ENCODE peak calls at places on chromosomes 12 and 14, in nine cellular contexts. One of them, this sample, is unnamed. For H3K27me3, the result is how much of the 10 kb centered on the place peaks cover.

GRCh38 chr12:31353730-31354708 is 28.1 kb upstream of the SINHCAF start:
- DNase-seq in GM23338: no peak
- DNase-seq in testis: no peak
- DNase-seq in bronchial epithelial cell: no peak
- DNase-seq in CD4-positive, CD25-positive, alpha-beta regulatory T cell: no peak
- DNase-seq in aorta: no peak
- DNase-seq in CD4-positive, alpha-beta T cell: no peak
- DNase-seq in heart right ventricle: no peak
- DNase-seq in dorsolateral prefrontal cortex: no peak
- DNase-seq in this sample: no peak

GRCh38 chr14:52494444-52494843 is 57.9 kb downstream of the TXNDC16 start:
- DNase-seq in GM23338: no peak
- DNase-seq in testis: no peak
- DNase-seq in bronchial epithelial cell: no peak
- DNase-seq in CD4-positive, CD25-positive, alpha-beta regulatory T cell: no peak
- DNase-seq in aorta: no peak
- DNase-seq in CD4-positive, alpha-beta T cell: no peak
- DNase-seq in heart right ventricle: no peak
- DNase-seq in dorsolateral prefrontal cortex: no peak
- DNase-seq in this sample: no peak

GRCh38 chr14:68884031-68885030 is 91.5 kb upstream of the ZFP36L1 start:
- DNase-seq in GM23338: no peak
- DNase-seq in testis: peak
- DNase-seq in bronchial epithelial cell: peak
- DNase-seq in CD4-positive, CD25-positive, alpha-beta regulatory T cell: no peak
- DNase-seq in aorta: no peak
- DNase-seq in CD4-positive, alpha-beta T cell: no peak
- DNase-seq in heart right ventricle: peak
- DNase-seq in dorsolateral prefrontal cortex: peak
- DNase-seq in this sample: peak

GRCh38 chr12:49921936-49922335 is 18.2 kb upstream of the FAIM2 start:
- DNase-seq in GM23338: no peak
- DNase-seq in testis: no peak
- DNase-seq in bronchial epithelial cell: peak
- DNase-seq in CD4-positive, CD25-positive, alpha-beta regulatory T cell: no peak
- DNase-seq in aorta: peak
- DNase-seq in CD4-positive, alpha-beta T cell: no peak
- DNase-seq in heart right ventricle: no peak
- DNase-seq in dorsolateral prefrontal cortex: no peak
- DNase-seq in this sample: no peak

GRCh38 chr14:32087173-32087861 is 10.2 kb downstream of the ARHGAP5 start:
- DNase-seq in GM23338: peak
- DNase-seq in testis: no peak
- DNase-seq in bronchial epithelial cell: peak
- DNase-seq in CD4-positive, CD25-positive, alpha-beta regulatory T cell: no peak
- DNase-seq in aorta: no peak
- DNase-seq in CD4-positive, alpha-beta T cell: no peak
- DNase-seq in heart right ventricle: no peak
- DNase-seq in dorsolateral prefrontal cortex: no peak
- DNase-seq in this sample: no peak

GRCh38 chr12:31008241-31008711 is 65.4 kb upstream of the DDX11 start:
- DNase-seq in GM23338: no peak
- DNase-seq in testis: no peak
- DNase-seq in bronchial epithelial cell: no peak
- DNase-seq in CD4-positive, CD25-positive, alpha-beta regulatory T cell: no peak
- DNase-seq in aorta: no peak
- DNase-seq in CD4-positive, alpha-beta T cell: no peak
- DNase-seq in heart right ventricle: no peak
- DNase-seq in dorsolateral prefrontal cortex: no peak
- DNase-seq in this sample: no peak

GRCh38 chr12:128205758-128206157 is 61.2 kb upstream of the TMEM132C start:
- DNase-seq in GM23338: no peak
- DNase-seq in testis: no peak
- DNase-seq in bronchial epithelial cell: no peak
- DNase-seq in CD4-positive, CD25-positive, alpha-beta regulatory T cell: no peak
- DNase-seq in aorta: no peak
- DNase-seq in CD4-positive, alpha-beta T cell: no peak
- DNase-seq in heart right ventricle: no peak
- DNase-seq in dorsolateral prefrontal cortex: no peak
- DNase-seq in this sample: no peak

GRCh38 chr14:68664225-68664681 is 128.6 kb downstream of the ZFP36L1 start:
- DNase-seq in GM23338: no peak
- DNase-seq in testis: no peak
- DNase-seq in bronchial epithelial cell: no peak
- DNase-seq in CD4-positive, CD25-positive, alpha-beta regulatory T cell: no peak
- DNase-seq in aorta: no peak
- DNase-seq in CD4-positive, alpha-beta T cell: no peak
- DNase-seq in heart right ventricle: no peak
- DNase-seq in dorsolateral prefrontal cortex: no peak
- DNase-seq in this sample: no peak

GRCh38 chr14:104502060-104502459 is 77.5 kb upstream of the C14orf180 start:
- DNase-seq in GM23338: no peak
- DNase-seq in testis: no peak
- DNase-seq in bronchial epithelial cell: no peak
- DNase-seq in CD4-positive, CD25-positive, alpha-beta regulatory T cell: no peak
- DNase-seq in aorta: no peak
- DNase-seq in CD4-positive, alpha-beta T cell: no peak
- DNase-seq in heart right ventricle: no peak
- DNase-seq in dorsolateral prefrontal cortex: no peak
- DNase-seq in this sample: no peak

GRCh38 chr14:104504172-104504735 is 75.3 kb upstream of the C14orf180 start:
- DNase-seq in GM23338: no peak
- DNase-seq in testis: no peak
- DNase-seq in bronchial epithelial cell: no peak
- DNase-seq in CD4-positive, CD25-positive, alpha-beta regulatory T cell: no peak
- DNase-seq in aorta: no peak
- DNase-seq in CD4-positive, alpha-beta T cell: no peak
- DNase-seq in heart right ventricle: no peak
- DNase-seq in dorsolateral prefrontal cortex: no peak
- DNase-seq in this sample: no peak

GRCh38 chr14:104506461-104507253 is 72.9 kb upstream of the C14orf180 start:
- DNase-seq in GM23338: no peak
- DNase-seq in testis: no peak
- DNase-seq in bronchial epithelial cell: no peak
- DNase-seq in CD4-positive, CD25-positive, alpha-beta regulatory T cell: no peak
- DNase-seq in aorta: peak
- DNase-seq in CD4-positive, alpha-beta T cell: no peak
- DNase-seq in heart right ventricle: no peak
- DNase-seq in dorsolateral prefrontal cortex: no peak
- DNase-seq in this sample: no peak

GRCh38 chr14:104505085-104506074 is 74.2 kb upstream of the C14orf180 start:
- DNase-seq in GM23338: no peak
- DNase-seq in testis: no peak
- DNase-seq in bronchial epithelial cell: no peak
- DNase-seq in CD4-positive, CD25-positive, alpha-beta regulatory T cell: no peak
- DNase-seq in aorta: peak
- DNase-seq in CD4-positive, alpha-beta T cell: no peak
- DNase-seq in heart right ventricle: no peak
- DNase-seq in dorsolateral prefrontal cortex: no peak
- DNase-seq in this sample: no peak

GRCh38 chr14:104503691-104504090 is 75.9 kb upstream of the C14orf180 start:
- DNase-seq in GM23338: no peak
- DNase-seq in testis: no peak
- DNase-seq in bronchial epithelial cell: no peak
- DNase-seq in CD4-positive, CD25-positive, alpha-beta regulatory T cell: no peak
- DNase-seq in aorta: no peak
- DNase-seq in CD4-positive, alpha-beta T cell: no peak
- DNase-seq in heart right ventricle: no peak
- DNase-seq in dorsolateral prefrontal cortex: no peak
- DNase-seq in this sample: no peak
- H3K27me3 ChIP-seq in GM23338: under half
- H3K27me3 ChIP-seq in testis: under half
- H3K27me3 ChIP-seq in bronchial epithelial cell: under half
- H3K27me3 ChIP-seq in CD4-positive, CD25-positive, alpha-beta regulatory T cell: under half
- H3K27me3 ChIP-seq in aorta: under half
- H3K27me3 ChIP-seq in CD4-positive, alpha-beta T cell: under half
- H3K27me3 ChIP-seq in heart right ventricle: under half
- H3K27me3 ChIP-seq in dorsolateral prefrontal cortex: under half
- H3K27me3 ChIP-seq in this sample: under half

GRCh38 chr14:88919502-88919901 is 95.1 kb downstream of the TTC8 start:
- DNase-seq in GM23338: no peak
- DNase-seq in testis: no peak
- DNase-seq in bronchial epithelial cell: peak
- DNase-seq in CD4-positive, CD25-positive, alpha-beta regulatory T cell: no peak
- DNase-seq in aorta: no peak
- DNase-seq in CD4-positive, alpha-beta T cell: no peak
- DNase-seq in heart right ventricle: no peak
- DNase-seq in dorsolateral prefrontal cortex: no peak
- DNase-seq in this sample: no peak
- H3K27me3 ChIP-seq in GM23338: under half
- H3K27me3 ChIP-seq in testis: under half
- H3K27me3 ChIP-seq in bronchial epithelial cell: under half
- H3K27me3 ChIP-seq in CD4-positive, CD25-positive, alpha-beta regulatory T cell: under half
- H3K27me3 ChIP-seq in aorta: under half
- H3K27me3 ChIP-seq in CD4-positive, alpha-beta T cell: under half
- H3K27me3 ChIP-seq in heart right ventricle: under half
- H3K27me3 ChIP-seq in dorsolateral prefrontal cortex: under half
- H3K27me3 ChIP-seq in this sample: under half

GRCh38 chr12:132585177-132585576 is 25.2 kb downstream of the LRCOL1 start:
- DNase-seq in GM23338: no peak
- DNase-seq in testis: no peak
- DNase-seq in bronchial epithelial cell: no peak
- DNase-seq in CD4-positive, CD25-positive, alpha-beta regulatory T cell: no peak
- DNase-seq in aorta: no peak
- DNase-seq in CD4-positive, alpha-beta T cell: no peak
- DNase-seq in heart right ventricle: no peak
- DNase-seq in dorsolateral prefrontal cortex: no peak
- DNase-seq in this sample: no peak

GRCh38 chr12:132588319-132588718 is 22.1 kb downstream of the LRCOL1 start:
- DNase-seq in GM23338: no peak
- DNase-seq in testis: no peak
- DNase-seq in bronchial epithelial cell: no peak
- DNase-seq in CD4-positive, CD25-positive, alpha-beta regulatory T cell: no peak
- DNase-seq in aorta: no peak
- DNase-seq in CD4-positive, alpha-beta T cell: no peak
- DNase-seq in heart right ventricle: no peak
- DNase-seq in dorsolateral prefrontal cortex: no peak
- DNase-seq in this sample: no peak

GRCh38 chr12:132588821-132589669 is 21.3 kb downstream of the LRCOL1 start:
- DNase-seq in GM23338: no peak
- DNase-seq in testis: no peak
- DNase-seq in bronchial epithelial cell: no peak
- DNase-seq in CD4-positive, CD25-positive, alpha-beta regulatory T cell: no peak
- DNase-seq in aorta: no peak
- DNase-seq in CD4-positive, alpha-beta T cell: no peak
- DNase-seq in heart right ventricle: no peak
- DNase-seq in dorsolateral prefrontal cortex: no peak
- DNase-seq in this sample: peak

GRCh38 chr12:132587781-132588180 is 22.6 kb downstream of the LRCOL1 start:
- DNase-seq in GM23338: no peak
- DNase-seq in testis: no peak
- DNase-seq in bronchial epithelial cell: no peak
- DNase-seq in CD4-positive, CD25-positive, alpha-beta regulatory T cell: no peak
- DNase-seq in aorta: no peak
- DNase-seq in CD4-positive, alpha-beta T cell: no peak
- DNase-seq in heart right ventricle: no peak
- DNase-seq in dorsolateral prefrontal cortex: no peak
- DNase-seq in this sample: no peak

GRCh38 chr12:132586929-132587328 is 23.5 kb downstream of the LRCOL1 start:
- DNase-seq in GM23338: no peak
- DNase-seq in testis: no peak
- DNase-seq in bronchial epithelial cell: no peak
- DNase-seq in CD4-positive, CD25-positive, alpha-beta regulatory T cell: no peak
- DNase-seq in aorta: no peak
- DNase-seq in CD4-positive, alpha-beta T cell: no peak
- DNase-seq in heart right ventricle: no peak
- DNase-seq in dorsolateral prefrontal cortex: no peak
- DNase-seq in this sample: no peak
- H3K27me3 ChIP-seq in GM23338: half or more
- H3K27me3 ChIP-seq in testis: under half
- H3K27me3 ChIP-seq in bronchial epithelial cell: under half
- H3K27me3 ChIP-seq in CD4-positive, CD25-positive, alpha-beta regulatory T cell: under half
- H3K27me3 ChIP-seq in aorta: under half
- H3K27me3 ChIP-seq in CD4-positive, alpha-beta T cell: under half
- H3K27me3 ChIP-seq in heart right ventricle: under half
- H3K27me3 ChIP-seq in dorsolateral prefrontal cortex: under half
- H3K27me3 ChIP-seq in this sample: under half

DNA sequence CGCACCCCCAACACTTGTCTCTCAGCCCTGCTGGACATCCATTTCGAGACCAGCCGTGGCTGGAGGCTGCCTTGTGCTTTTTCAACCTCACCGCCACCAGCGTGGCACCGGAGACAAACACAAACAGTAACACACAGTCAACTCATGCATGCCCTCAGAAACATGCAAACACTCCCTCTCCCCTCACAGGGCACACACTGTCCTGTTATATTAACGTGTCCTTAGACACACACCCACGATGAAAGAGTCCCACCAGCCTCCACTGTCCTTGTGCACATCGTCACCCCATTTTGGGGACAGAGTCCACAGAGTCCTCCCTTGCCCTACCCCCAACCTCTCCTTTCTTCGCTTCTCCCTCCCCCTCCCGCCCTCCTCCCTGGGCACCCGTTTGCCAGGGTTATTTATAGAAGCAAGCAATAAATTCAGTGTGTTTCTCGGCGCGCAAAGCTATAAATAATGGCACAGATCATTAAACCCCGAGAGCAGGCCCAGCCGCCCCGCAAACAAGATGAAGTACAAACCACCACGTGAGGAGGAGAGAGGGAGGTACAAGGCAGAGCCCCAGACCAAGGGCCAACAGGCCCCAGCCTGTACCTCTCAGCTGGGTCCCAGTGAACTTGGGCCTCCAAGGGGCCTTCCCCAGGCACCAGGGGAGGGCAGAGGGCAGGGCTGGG is 27.8 kb downstream of the SMUG1 start:
- DNase-seq in GM23338: no peak
- DNase-seq in testis: no peak
- DNase-seq in bronchial epithelial cell: no peak
- DNase-seq in CD4-positive, CD25-positive, alpha-beta regulatory T cell: no peak
- DNase-seq in aorta: no peak
- DNase-seq in CD4-positive, alpha-beta T cell: no peak
- DNase-seq in heart right ventricle: no peak
- DNase-seq in dorsolateral prefrontal cortex: no peak
- DNase-seq in this sample: no peak
- H3K27me3 ChIP-seq in GM23338: under half
- H3K27me3 ChIP-seq in testis: under half
- H3K27me3 ChIP-seq in bronchial epithelial cell: under half
- H3K27me3 ChIP-seq in CD4-positive, CD25-positive, alpha-beta regulatory T cell: under half
- H3K27me3 ChIP-seq in aorta: under half
- H3K27me3 ChIP-seq in CD4-positive, alpha-beta T cell: under half
- H3K27me3 ChIP-seq in heart right ventricle: under half
- H3K27me3 ChIP-seq in dorsolateral prefrontal cortex: under half
- H3K27me3 ChIP-seq in this sample: under half

GRCh38 chr12:106573239-106573638 is 9.6 kb upstream of the RFX4 start:
- DNase-seq in GM23338: no peak
- DNase-seq in testis: no peak
- DNase-seq in bronchial epithelial cell: no peak
- DNase-seq in CD4-positive, CD25-positive, alpha-beta regulatory T cell: no peak
- DNase-seq in aorta: no peak
- DNase-seq in CD4-positive, alpha-beta T cell: no peak
- DNase-seq in heart right ventricle: no peak
- DNase-seq in dorsolateral prefrontal cortex: no peak
- DNase-seq in this sample: no peak
- H3K27me3 ChIP-seq in GM23338: half or more
- H3K27me3 ChIP-seq in testis: under half
- H3K27me3 ChIP-seq in bronchial epithelial cell: under half
- H3K27me3 ChIP-seq in CD4-positive, CD25-positive, alpha-beta regulatory T cell: under half
- H3K27me3 ChIP-seq in aorta: under half
- H3K27me3 ChIP-seq in CD4-positive, alpha-beta T cell: under half
- H3K27me3 ChIP-seq in heart right ventricle: under half
- H3K27me3 ChIP-seq in dorsolateral prefrontal cortex: under half
- H3K27me3 ChIP-seq in this sample: under half

This sample was measured in right cardiac atrium.